ENCODE peak calls at places on chromosome 15, in seven cellular contexts. J, E, Y, W, Q, R and X are unnamed samples.

GRCh38 chr15:72117698-72118399 is at the start of gene MYO9A:
- DNase-seq in J (peak), E (peak), Y (peak), W (peak), Q (peak), R (peak), X (peak)

GRCh38 chr15:64836023-64836536 is 5.6 kb upstream of the PLEKHO2 start:
- DNase-seq in J (no peak), E (no peak), Y (no peak), W (no peak), Q (no peak), R (no peak), X (no peak)

GRCh38 chr15:83207622-83208356 is at the start of gene HDGFL3:
- DNase-seq in J (peak), E (peak), Y (peak), W (peak), Q (peak), R (peak), X (peak)

GRCh38 chr15:84762840-84763572 is 14.6 kb downstream of the ZNF592 start:
- DNase-seq in J (no peak), E (no peak), Y (no peak), W (no peak), Q (no peak), R (no peak), X (peak)

GRCh38 chr15:85394552-85395333 is 14.3 kb downstream of the AKAP13 start:
- DNase-seq in J (no peak), E (no peak), Y (no peak), W (no peak), Q (no peak), R (no peak), X (no peak)

GRCh38 chr15:40323953-40324937 is 753 bp downstream of the INAFM2 start:
- DNase-seq in J (peak), E (no peak), Y (no peak), W (no peak), Q (no peak), R (peak), X (peak)

GRCh38 chr15:65192016-65192415 is 6.9 kb upstream of the CLPX start:
- DNase-seq in J (no peak), E (no peak), Y (no peak), W (peak), Q (no peak), R (no peak), X (no peak)

GRCh38 chr15:55673287-55673686 is 69.7 kb downstream of the PRTG start:
- DNase-seq in J (no peak), E (no peak), Y (no peak), W (no peak), Q (no peak), R (no peak), X (no peak)

GRCh38 chr15:58332676-58333400 is 99.0 kb upstream of the LIPC start:
- DNase-seq in J (no peak), E (no peak), Y (peak), W (peak), Q (peak), R (no peak), X (peak)

GRCh38 chr15:68301300-68301699 is 23.8 kb downstream of the FEM1B start:
- DNase-seq in J (no peak), E (no peak), Y (no peak), W (no peak), Q (no peak), R (no peak), X (no peak)

GRCh38 chr15:20407553-20407952 is 134.0 kb downstream of the GOLGA6L6 start:
- DNase-seq in J (no peak), E (no peak), Y (no peak), W (no peak), Q (no peak), R (no peak), X (no peak)

GRCh38 chr15:22887157-22887951 is 48.9 kb downstream of the NIPA2 start:
- DNase-seq in J (no peak), E (peak), Y (peak), W (peak), Q (peak), R (no peak), X (peak)

GRCh38 chr15:65816441-65816840 is 24.3 kb upstream of the DENND4A start:
- DNase-seq in J (no peak), E (no peak), Y (no peak), W (no peak), Q (no peak), R (no peak), X (no peak)

GRCh38 chr15:90037961-90038633 is 37.0 kb downstream of the ZNF710 start:
- DNase-seq in J (peak), E (peak), Y (no peak), W (peak), Q (peak), R (no peak), X (peak)

GRCh38 chr15:82126346-82126745 is 80.5 kb upstream of the MEX3B start:
- DNase-seq in J (no peak), E (no peak), Y (no peak), W (no peak), Q (no peak), R (no peak), X (no peak)

GRCh38 chr15:82122754-82123400 is 77.1 kb upstream of the MEX3B start:
- DNase-seq in J (no peak), E (peak), Y (peak), W (peak), Q (peak), R (no peak), X (peak)

GRCh38 chr15:82127581-82127980 is 81.8 kb upstream of the MEX3B start:
- DNase-seq in J (no peak), E (no peak), Y (no peak), W (no peak), Q (no peak), R (no peak), X (no peak)

GRCh38 chr15:82128401-82129143 is 82.8 kb upstream of the MEX3B start:
- DNase-seq in J (no peak), E (no peak), Y (peak), W (no peak), Q (peak), R (no peak), X (no peak)

GRCh38 chr15:82124331-82125263 is 78.8 kb upstream of the MEX3B start:
- DNase-seq in J (no peak), E (no peak), Y (no peak), W (no peak), Q (no peak), R (no peak), X (no peak)
- TF ChIP-seq CTCF in J (no peak), E (no peak), Y (no peak), W (no peak), Q (no peak), R (no peak), X (no peak)

GRCh38 chr15:79923068-79923514 is 26.3 kb upstream of the MTHFS start:
- DNase-seq in J (peak), E (peak), Y (peak), W (peak), Q (peak), R (peak), X (peak)
- H3K4me3 ChIP-seq in J (peak), E (peak), Y (peak), W (peak), Q (peak), R (peak), X (peak)

GRCh38 chr15:49225572-49226281 is 55.7 kb downstream of the GALK2 start:
- DNase-seq in J (no peak), E (no peak), Y (peak), W (peak), Q (peak), R (peak), X (peak)
- TF ChIP-seq CTCF in J (no peak), E (no peak), Y (peak), W (no peak), Q (no peak), R (peak), X (peak)

DNA sequence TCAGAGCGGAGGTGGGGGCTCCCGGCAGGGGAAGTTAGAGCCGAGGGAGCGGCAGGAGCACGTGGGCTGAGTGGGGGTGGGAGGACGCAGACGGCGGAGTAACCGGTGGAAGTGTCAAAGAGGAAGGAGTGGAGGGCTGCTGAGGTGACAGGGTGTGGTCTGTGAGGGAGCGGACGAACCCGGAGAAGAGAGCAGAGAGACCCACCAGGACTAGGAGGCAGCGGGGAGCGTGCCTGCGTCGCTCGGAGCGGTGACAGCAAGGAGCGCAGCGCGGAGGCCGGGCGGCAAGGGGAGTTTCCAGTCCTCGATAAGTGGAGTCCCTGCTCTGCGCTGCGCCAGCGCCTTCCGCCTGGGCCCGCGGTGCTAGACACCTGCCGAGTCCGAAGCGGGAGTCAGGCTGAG is 533.3 kb upstream of the SEMA6D start:
- DNase-seq in J (no peak), E (peak), Y (no peak), W (no peak), Q (no peak), R (peak), X (peak)
- H3K4me3 ChIP-seq in J (no peak), E (peak), Y (peak), W (peak), Q (peak), R (peak), X (peak)

DNA sequence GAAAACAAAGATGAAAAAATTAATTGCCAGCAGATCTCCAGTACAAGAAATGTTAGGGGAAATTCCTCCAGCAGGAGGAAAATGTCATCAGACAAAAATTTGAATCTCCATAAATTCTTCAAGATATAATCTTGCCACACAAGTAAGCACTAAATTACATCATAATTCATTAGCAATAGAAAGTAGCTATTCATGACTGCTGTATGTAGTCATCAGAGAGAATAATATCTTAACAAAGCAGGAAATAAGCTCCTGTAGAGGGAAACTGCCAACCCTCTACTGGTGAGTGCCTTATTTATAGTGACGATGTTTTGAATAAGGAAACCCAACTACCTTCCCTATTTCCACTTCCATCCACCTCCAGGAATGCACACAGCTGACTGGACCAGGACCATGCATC is 15.8 kb upstream of the SLC27A2 start:
- DNase-seq in J (no peak), E (no peak), Y (peak), W (peak), Q (peak), R (no peak), X (peak)
- TF ChIP-seq CTCF in J (no peak), E (no peak), Y (no peak), W (no peak), Q (no peak), R (no peak), X (no peak)

GRCh38 chr15:70327328-70328136 is 229.8 kb upstream of the TLE3 start:
- DNase-seq in J (no peak), E (no peak), Y (peak), W (peak), Q (peak), R (no peak), X (peak)
- H3K4me3 ChIP-seq in J (no peak), E (no peak), Y (no peak), W (no peak), Q (no peak), R (no peak), X (no peak)